ENCODE peak calls at places on chromosomes 12 and 14, in nine cellular contexts. One of them, this sample, is unnamed.

GRCh38 chr12:1605129-1606020 is 11.0 kb upstream of the FBXL14 start:
- DNase-seq in GM12878: no peak
- DNase-seq in SK-N-SH: peak
- DNase-seq in adrenal gland: peak
- DNase-seq in cardiac fibroblast: peak
- DNase-seq in left lung: peak
- DNase-seq in GM06990: peak
- DNase-seq in glutamatergic neuron: peak
- DNase-seq in endothelial cell: peak
- DNase-seq in this sample: peak

GRCh38 chr14:88233915-88234314 is 89.2 kb downstream of the KCNK10 start:
- DNase-seq in endothelial cell: peak
- DNase-seq in GM06990: no peak
- DNase-seq in glutamatergic neuron: no peak
- DNase-seq in GM12878: no peak
- DNase-seq in left lung: no peak
- DNase-seq in cardiac fibroblast: peak
- DNase-seq in SK-N-SH: peak
- DNase-seq in adrenal gland: no peak
- DNase-seq in this sample: no peak

GRCh38 chr12:15592934-15593333 is 196.3 kb downstream of the EPS8 start:
- DNase-seq in GM06990: no peak
- DNase-seq in SK-N-SH: no peak
- DNase-seq in endothelial cell: no peak
- DNase-seq in left lung: no peak
- DNase-seq in cardiac fibroblast: no peak
- DNase-seq in GM12878: no peak
- DNase-seq in glutamatergic neuron: no peak
- DNase-seq in adrenal gland: no peak
- DNase-seq in this sample: no peak

GRCh38 chr14:59254146-59254910 is 65.9 kb downstream of the DAAM1 start:
- DNase-seq in cardiac fibroblast: peak
- DNase-seq in GM06990: no peak
- DNase-seq in SK-N-SH: peak
- DNase-seq in endothelial cell: no peak
- DNase-seq in GM12878: no peak
- DNase-seq in left lung: no peak
- DNase-seq in glutamatergic neuron: no peak
- DNase-seq in adrenal gland: peak
- DNase-seq in this sample: no peak

GRCh38 chr12:111444706-111445310 is 39.1 kb downstream of the SH2B3 start:
- DNase-seq in glutamatergic neuron: no peak
- DNase-seq in left lung: peak
- DNase-seq in endothelial cell: peak
- DNase-seq in adrenal gland: peak
- DNase-seq in GM12878: peak
- DNase-seq in cardiac fibroblast: peak
- DNase-seq in GM06990: peak
- DNase-seq in SK-N-SH: no peak
- DNase-seq in this sample: no peak

GRCh38 chr12:116087399-116087798 is 190.1 kb downstream of the MED13L start:
- DNase-seq in endothelial cell: no peak
- DNase-seq in SK-N-SH: no peak
- DNase-seq in GM06990: no peak
- DNase-seq in left lung: no peak
- DNase-seq in GM12878: no peak
- DNase-seq in glutamatergic neuron: no peak
- DNase-seq in adrenal gland: no peak
- DNase-seq in cardiac fibroblast: no peak
- DNase-seq in this sample: no peak

GRCh38 chr12:107144990-107145389 is 51.6 kb upstream of the CRY1 start:
- DNase-seq in glutamatergic neuron: no peak
- DNase-seq in cardiac fibroblast: peak
- DNase-seq in left lung: no peak
- DNase-seq in endothelial cell: no peak
- DNase-seq in GM12878: no peak
- DNase-seq in SK-N-SH: no peak
- DNase-seq in GM06990: no peak
- DNase-seq in adrenal gland: no peak
- DNase-seq in this sample: no peak

GRCh38 chr12:79873223-79873622 is 61.7 kb downstream of the PPP1R12A start:
- DNase-seq in adrenal gland: no peak
- DNase-seq in GM12878: no peak
- DNase-seq in endothelial cell: no peak
- DNase-seq in left lung: no peak
- DNase-seq in GM06990: no peak
- DNase-seq in SK-N-SH: no peak
- DNase-seq in glutamatergic neuron: no peak
- DNase-seq in cardiac fibroblast: no peak
- DNase-seq in this sample: no peak

GRCh38 chr12:49868952-49869815 is 26.3 kb upstream of the BCDIN3D start:
- DNase-seq in SK-N-SH: peak
- DNase-seq in GM12878: no peak
- DNase-seq in cardiac fibroblast: peak
- DNase-seq in glutamatergic neuron: peak
- DNase-seq in GM06990: no peak
- DNase-seq in left lung: peak
- DNase-seq in adrenal gland: peak
- DNase-seq in endothelial cell: no peak
- DNase-seq in this sample: no peak

GRCh38 chr12:11877869-11878780 is 192.6 kb upstream of the BCL2L14 start:
- DNase-seq in glutamatergic neuron: no peak
- DNase-seq in left lung: no peak
- DNase-seq in endothelial cell: no peak
- DNase-seq in GM06990: no peak
- DNase-seq in GM12878: no peak
- DNase-seq in cardiac fibroblast: peak
- DNase-seq in SK-N-SH: peak
- DNase-seq in adrenal gland: peak
- DNase-seq in this sample: no peak

GRCh38 chr14:23094666-23095195 is at the start of gene ACIN1:
- DNase-seq in endothelial cell: no peak
- DNase-seq in adrenal gland: peak
- DNase-seq in cardiac fibroblast: peak
- DNase-seq in left lung: peak
- DNase-seq in SK-N-SH: peak
- DNase-seq in GM12878: peak
- DNase-seq in glutamatergic neuron: no peak
- DNase-seq in GM06990: peak
- DNase-seq in this sample: no peak

GRCh38 chr12:23236056-23236455 is 611.1 kb downstream of the ETNK1 start:
- DNase-seq in endothelial cell: no peak
- DNase-seq in GM06990: no peak
- DNase-seq in adrenal gland: no peak
- DNase-seq in glutamatergic neuron: no peak
- DNase-seq in SK-N-SH: no peak
- DNase-seq in cardiac fibroblast: no peak
- DNase-seq in GM12878: no peak
- DNase-seq in left lung: no peak
- DNase-seq in this sample: no peak

GRCh38 chr12:67018105-67018504 is 251.1 kb upstream of the CAND1 start:
- DNase-seq in GM06990: no peak
- DNase-seq in left lung: no peak
- DNase-seq in adrenal gland: no peak
- DNase-seq in glutamatergic neuron: no peak
- DNase-seq in endothelial cell: peak
- DNase-seq in SK-N-SH: no peak
- DNase-seq in cardiac fibroblast: no peak
- DNase-seq in GM12878: no peak
- DNase-seq in this sample: no peak

GRCh38 chr12:77888611-77889010 is 57.9 kb downstream of the NAV3 start:
- DNase-seq in GM06990: no peak
- DNase-seq in endothelial cell: no peak
- DNase-seq in glutamatergic neuron: no peak
- DNase-seq in left lung: no peak
- DNase-seq in adrenal gland: no peak
- DNase-seq in GM12878: no peak
- DNase-seq in SK-N-SH: no peak
- DNase-seq in cardiac fibroblast: peak
- DNase-seq in this sample: peak

GRCh38 chr14:66708262-66708661 is 200.3 kb downstream of the GPHN start:
- DNase-seq in endothelial cell: no peak
- DNase-seq in left lung: no peak
- DNase-seq in adrenal gland: no peak
- DNase-seq in glutamatergic neuron: no peak
- DNase-seq in GM06990: no peak
- DNase-seq in SK-N-SH: no peak
- DNase-seq in cardiac fibroblast: peak
- DNase-seq in GM12878: no peak
- DNase-seq in this sample: no peak

GRCh38 chr12:76799362-76799761 is 35.4 kb downstream of the ZDHHC17 start:
- DNase-seq in left lung: no peak
- DNase-seq in GM12878: no peak
- DNase-seq in glutamatergic neuron: no peak
- DNase-seq in endothelial cell: no peak
- DNase-seq in GM06990: no peak
- DNase-seq in SK-N-SH: no peak
- DNase-seq in cardiac fibroblast: no peak
- DNase-seq in adrenal gland: no peak
- DNase-seq in this sample: no peak

GRCh38 chr12:49347307-49348237 is 884 bp downstream of the DNAJC22 start:
- DNase-seq in cardiac fibroblast: peak
- DNase-seq in adrenal gland: peak
- DNase-seq in glutamatergic neuron: peak
- DNase-seq in endothelial cell: peak
- DNase-seq in left lung: peak
- DNase-seq in SK-N-SH: peak
- DNase-seq in GM12878: no peak
- DNase-seq in GM06990: peak
- DNase-seq in this sample: no peak

GRCh38 chr12:112820796-112821195 is 29.2 kb downstream of the RPH3A start:
- DNase-seq in SK-N-SH: no peak
- DNase-seq in adrenal gland: no peak
- DNase-seq in glutamatergic neuron: peak
- DNase-seq in GM06990: no peak
- DNase-seq in left lung: no peak
- DNase-seq in GM12878: no peak
- DNase-seq in endothelial cell: no peak
- DNase-seq in cardiac fibroblast: no peak
- DNase-seq in this sample: no peak

GRCh38 chr14:100401031-100401692 is 78.0 kb downstream of the SLC25A47 start:
- DNase-seq in GM06990: no peak
- DNase-seq in endothelial cell: no peak
- DNase-seq in left lung: no peak
- DNase-seq in cardiac fibroblast: no peak
- DNase-seq in glutamatergic neuron: no peak
- DNase-seq in adrenal gland: no peak
- DNase-seq in SK-N-SH: peak
- DNase-seq in GM12878: no peak
- DNase-seq in this sample: no peak

GRCh38 chr12:93380480-93381121 is 2.9 kb downstream of the NUDT4 start:
- DNase-seq in GM12878: no peak
- DNase-seq in GM06990: no peak
- DNase-seq in cardiac fibroblast: peak
- DNase-seq in endothelial cell: no peak
- DNase-seq in glutamatergic neuron: no peak
- DNase-seq in SK-N-SH: peak
- DNase-seq in left lung: no peak
- DNase-seq in adrenal gland: no peak
- DNase-seq in this sample: no peak
- TF ChIP-seq CTCF in GM12878: peak
- TF ChIP-seq CTCF in GM06990: peak
- TF ChIP-seq CTCF in cardiac fibroblast: peak
- TF ChIP-seq CTCF in endothelial cell: no peak
- TF ChIP-seq CTCF in glutamatergic neuron: no peak
- TF ChIP-seq CTCF in SK-N-SH: peak
- TF ChIP-seq CTCF in left lung: no peak
- TF ChIP-seq CTCF in adrenal gland: no peak
- TF ChIP-seq CTCF in this sample: peak

DNA sequence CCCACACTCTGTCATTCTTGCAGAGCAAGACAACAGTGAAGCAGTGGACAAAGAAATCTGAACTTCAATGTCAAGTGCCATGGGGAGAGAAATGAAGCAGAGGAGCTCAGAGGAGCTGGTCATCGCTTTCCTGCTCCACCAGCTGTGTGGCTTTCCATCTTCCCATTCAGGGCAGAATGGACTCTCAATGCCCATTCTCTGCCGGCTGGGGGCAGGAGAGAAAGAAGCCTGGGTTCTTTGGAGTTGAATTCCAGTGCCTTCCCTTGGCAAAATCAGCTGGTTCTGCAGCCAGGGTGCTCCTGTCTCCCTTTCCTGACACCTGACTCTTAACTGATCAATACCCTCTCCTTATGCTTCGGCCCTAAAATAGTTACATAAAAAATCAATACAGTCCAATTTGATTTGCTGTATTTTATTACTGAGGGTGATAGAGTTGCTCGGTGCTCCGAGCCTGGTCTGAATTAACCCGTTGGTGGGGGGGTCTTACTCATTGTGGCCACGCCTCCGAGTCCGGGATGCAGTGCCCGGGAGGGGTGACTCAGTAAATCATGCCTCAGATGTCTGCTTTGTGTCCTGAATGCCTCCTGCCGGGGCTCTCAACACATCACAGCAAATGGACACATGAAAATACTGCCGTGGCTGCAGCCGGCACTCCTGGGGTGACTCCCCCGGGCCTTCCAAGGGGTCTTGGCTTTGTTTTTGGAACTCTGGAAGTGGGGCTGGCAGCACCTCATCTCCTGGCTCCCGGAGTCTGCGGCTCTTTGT is 128.7 kb downstream of the AACS start:
- DNase-seq in left lung: no peak
- DNase-seq in cardiac fibroblast: peak
- DNase-seq in glutamatergic neuron: peak
- DNase-seq in adrenal gland: no peak
- DNase-seq in GM06990: no peak
- DNase-seq in SK-N-SH: peak
- DNase-seq in endothelial cell: no peak
- DNase-seq in GM12878: no peak
- DNase-seq in this sample: no peak
- TF ChIP-seq CTCF in left lung: no peak
- TF ChIP-seq CTCF in cardiac fibroblast: no peak
- TF ChIP-seq CTCF in glutamatergic neuron: no peak
- TF ChIP-seq CTCF in adrenal gland: no peak
- TF ChIP-seq CTCF in GM06990: no peak
- TF ChIP-seq CTCF in SK-N-SH: no peak
- TF ChIP-seq CTCF in endothelial cell: no peak
- TF ChIP-seq CTCF in GM12878: no peak
- TF ChIP-seq CTCF in this sample: peak

DNA sequence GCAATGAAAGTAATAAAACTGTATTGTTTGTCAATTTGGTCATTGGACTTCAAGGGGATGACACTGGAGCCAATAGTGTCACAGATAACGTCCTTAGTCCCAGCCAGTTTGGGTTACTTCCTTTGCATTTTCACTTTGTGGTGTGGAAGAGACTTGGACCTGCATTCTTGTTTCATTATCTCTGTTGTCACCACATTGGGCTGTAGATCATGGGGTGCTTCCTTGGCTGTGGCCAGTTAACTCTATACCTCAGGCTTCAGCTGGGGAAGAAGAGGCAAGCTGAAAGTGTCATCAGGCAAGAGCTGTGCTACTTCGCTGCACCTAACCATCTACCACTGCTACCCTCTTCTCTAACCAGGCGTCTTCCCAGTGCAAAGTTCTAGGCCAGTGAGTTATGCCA is 15.1 kb upstream of the CISTR start:
- DNase-seq in cardiac fibroblast: no peak
- DNase-seq in SK-N-SH: no peak
- DNase-seq in left lung: no peak
- DNase-seq in GM12878: no peak
- DNase-seq in endothelial cell: no peak
- DNase-seq in glutamatergic neuron: no peak
- DNase-seq in GM06990: no peak
- DNase-seq in adrenal gland: no peak
- DNase-seq in this sample: no peak
- TF ChIP-seq CTCF in cardiac fibroblast: no peak
- TF ChIP-seq CTCF in SK-N-SH: no peak
- TF ChIP-seq CTCF in left lung: no peak
- TF ChIP-seq CTCF in GM12878: no peak
- TF ChIP-seq CTCF in endothelial cell: no peak
- TF ChIP-seq CTCF in glutamatergic neuron: no peak
- TF ChIP-seq CTCF in GM06990: no peak
- TF ChIP-seq CTCF in adrenal gland: no peak
- TF ChIP-seq CTCF in this sample: no peak

GRCh38 chr12:87021400-87021799 is 765.2 kb upstream of the MGAT4C start:
- DNase-seq in GM12878: no peak
- DNase-seq in SK-N-SH: no peak
- DNase-seq in adrenal gland: no peak
- DNase-seq in glutamatergic neuron: no peak
- DNase-seq in GM06990: no peak
- DNase-seq in left lung: no peak
- DNase-seq in endothelial cell: no peak
- DNase-seq in cardiac fibroblast: no peak
- DNase-seq in this sample: no peak
- TF ChIP-seq CTCF in GM12878: no peak
- TF ChIP-seq CTCF in SK-N-SH: no peak
- TF ChIP-seq CTCF in adrenal gland: no peak
- TF ChIP-seq CTCF in glutamatergic neuron: no peak
- TF ChIP-seq CTCF in GM06990: no peak
- TF ChIP-seq CTCF in left lung: no peak
- TF ChIP-seq CTCF in endothelial cell: no peak
- TF ChIP-seq CTCF in cardiac fibroblast: no peak
- TF ChIP-seq CTCF in this sample: no peak

This sample was measured in epithelial cell of proximal tubule.